ENCODE peak calls at places on chromosomes 11 and 22, in four cellular contexts. F is OCI-LY7, I is SK-N-SH, S is astrocyte. A is an unnamed sample.

GRCh38 chr22:30044369-30044768 is 35.9 kb upstream of the HORMAD2 start:
- DNase-seq in F (no peak), S (peak; percentile 99), I (peak; percentile 45), A (peak; percentile 92)

GRCh38 chr11:129372609-129373488 is 2.8 kb upstream of the BARX2 start:
- DNase-seq in F (no peak), S (no peak), I (peak; percentile 44), A (no peak)

GRCh38 chr11:102676086-102676485 is 29.5 kb downstream of the MMP27 start:
- DNase-seq in I (no peak), F (no peak), S (no peak), A (no peak)

GRCh38 chr11:61157743-61158142 is 3.5 kb downstream of the VPS37C start:
- DNase-seq in I (no peak), S (no peak), F (peak; percentile 32), A (no peak)

GRCh38 chr11:45974806-45975205 is 52.4 kb downstream of the LARGE2 start:
- DNase-seq in S (no peak), I (no peak), F (no peak), A (no peak)

GRCh38 chr11:104928831-104929230 is 30.6 kb upstream of the CASP12 start:
- DNase-seq in I (no peak), S (no peak), F (no peak), A (no peak)

GRCh38 chr22:45865561-45866397 is 111.2 kb downstream of the WNT7B start:
- DNase-seq in I (no peak), S (no peak), F (no peak), A (no peak)

GRCh38 chr11:71119656-71120269 is 132.6 kb downstream of the SHANK2 start:
- DNase-seq in F (no peak), I (no peak), S (no peak), A (no peak)

GRCh38 chr11:78399136-78399535 is 18.5 kb downstream of the GAB2 start:
- DNase-seq in S (no peak), I (no peak), F (no peak), A (no peak)

GRCh38 chr11:78400701-78401100 is 16.9 kb downstream of the GAB2 start:
- DNase-seq in F (no peak), S (no peak), I (peak; percentile 28), A (no peak)

GRCh38 chr11:78400116-78400515 is 17.5 kb downstream of the GAB2 start:
- DNase-seq in F (no peak), S (no peak), I (no peak), A (no peak)

GRCh38 chr11:78406568-78407196 is 10.9 kb downstream of the GAB2 start:
- DNase-seq in S (no peak), F (no peak), I (no peak), A (peak; percentile 40)

GRCh38 chr11:78402842-78403241 is 14.8 kb downstream of the GAB2 start:
- DNase-seq in I (no peak), F (no peak), S (no peak), A (no peak)
- H4K20me1 ChIP-seq in I (no peaks in the 10 kb centered on the region), F (no peaks in the 10 kb centered on the region), S (no peaks in the 10 kb centered on the region), A (no peaks in the 10 kb centered on the region)

DNA sequence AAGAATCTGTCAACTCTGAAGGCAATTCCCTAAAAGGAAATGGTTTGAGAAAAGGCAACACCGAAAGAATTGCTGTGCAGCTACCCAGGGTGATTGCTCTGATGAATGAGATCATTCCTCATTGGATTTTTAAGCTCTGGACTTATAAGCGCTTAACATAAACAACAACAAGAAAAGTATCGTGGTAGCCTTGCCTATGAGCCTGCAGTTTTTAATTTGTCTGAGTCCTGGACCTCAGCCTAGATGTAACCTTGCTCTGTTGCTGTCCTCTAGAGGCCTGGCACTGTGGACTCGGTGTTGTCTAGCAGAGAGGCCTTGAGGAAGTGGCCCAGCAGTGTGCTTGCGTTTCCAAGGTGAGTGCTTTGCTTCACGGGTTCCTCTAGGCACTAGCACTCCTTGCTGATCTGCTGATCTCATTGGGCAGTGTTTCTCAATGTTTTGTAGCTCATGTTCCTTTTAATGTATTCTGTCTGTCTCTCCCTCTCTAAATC is 20.4 kb downstream of the CCDC81 start:
- DNase-seq in S (peak; percentile 33), I (no peak), F (no peak), A (no peak)
- H3K27ac ChIP-seq in S (peak overlapping the region; percentile 28), I (no peak overlapping the region), F (no peak overlapping the region), A (no peak overlapping the region)

GRCh38 chr11:34857463-34857862 is 58.7 kb downstream of the APIP start:
- DNase-seq in I (no peak), S (no peak), F (no peak), A (no peak)

GRCh38 chr11:34859496-34859895 is 56.7 kb downstream of the APIP start:
- DNase-seq in S (no peak), F (no peak), I (no peak), A (no peak)

GRCh38 chr11:34851916-34852315 is 64.3 kb downstream of the APIP start:
- DNase-seq in F (no peak), I (no peak), S (no peak), A (no peak)

GRCh38 chr11:34855021-34855753 is 61.0 kb downstream of the APIP start:
- DNase-seq in S (no peak), I (no peak), F (no peak), A (peak; percentile 23)

GRCh38 chr11:34855754-34856095 is 60.5 kb downstream of the APIP start:
- DNase-seq in I (no peak), S (no peak), F (no peak), A (no peak)
- TF ChIP-seq CTCF in I (no peak), S (no peak), F (peak; percentile 19), A (no peak)

GRCh38 chr11:78063440-78064181 is at the start of gene THRSP:
- DNase-seq in S (no peak), I (no peak), F (no peak), A (no peak)
- H4K20me1 ChIP-seq in S (peaks cover 6% of the 10 kb centered on the region), I (no peaks in the 10 kb centered on the region), F (no peaks in the 10 kb centered on the region), A (no peaks in the 10 kb centered on the region)

DNA sequence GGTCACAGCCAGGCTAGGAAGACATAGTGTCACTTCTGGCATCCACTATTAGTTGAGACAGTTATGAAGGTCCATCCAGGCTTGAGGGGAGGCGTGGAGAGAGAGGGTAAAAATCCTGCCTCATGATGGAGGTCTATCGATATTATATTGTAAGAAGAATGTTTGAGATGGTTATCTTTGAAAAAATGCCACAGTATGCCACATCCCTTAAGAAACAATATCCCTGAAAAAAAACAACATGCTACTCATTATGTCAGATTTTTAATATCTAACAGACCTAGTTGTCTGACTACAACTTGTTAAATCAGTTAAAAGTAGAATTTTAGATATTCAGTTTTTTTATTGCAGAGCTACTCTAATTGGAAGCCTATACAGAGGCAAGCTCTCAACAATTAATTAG is 121.7 kb upstream of the SLC5A12 start:
- DNase-seq in I (no peak), S (no peak), F (no peak), A (no peak)
- H3K27ac ChIP-seq in I (peak overlapping the region; percentile 81), S (no peak overlapping the region), F (no peak overlapping the region), A (no peak overlapping the region)

GRCh38 chr11:64040684-64041267 is 5.0 kb downstream of the FLRT1 start:
- DNase-seq in F (peak; percentile 12), I (peak; percentile 81), S (no peak), A (no peak)
- TF ChIP-seq CTCF in F (peak; percentile 54), I (peak; percentile 49), S (peak; percentile 5), A (peak; percentile 33)

DNA sequence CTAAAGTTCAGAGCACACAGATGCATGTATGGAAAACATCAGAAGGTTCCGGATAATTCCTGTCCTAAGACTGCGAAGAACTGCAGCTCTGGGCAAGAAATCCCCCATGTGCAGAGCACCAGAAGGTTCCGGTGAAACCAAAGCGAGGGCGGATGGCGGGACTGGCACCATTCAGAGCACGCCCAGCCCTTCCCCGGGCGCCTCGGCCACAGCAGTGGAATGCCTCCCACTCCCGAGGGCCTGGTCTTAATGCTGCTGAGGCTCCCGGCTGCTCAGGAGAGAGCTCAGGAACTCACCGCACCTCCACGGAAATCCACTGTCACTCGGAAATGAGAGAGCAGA is 43.1 kb downstream of the BRD1 start:
- DNase-seq in I (no peak), F (no peak), S (no peak), A (no peak)
- H4K20me1 ChIP-seq in I (peaks cover 87% of the 10 kb centered on the region), F (no peaks in the 10 kb centered on the region), S (peaks cover 93% of the 10 kb centered on the region), A (peaks cover 3% of the 10 kb centered on the region)

DNA sequence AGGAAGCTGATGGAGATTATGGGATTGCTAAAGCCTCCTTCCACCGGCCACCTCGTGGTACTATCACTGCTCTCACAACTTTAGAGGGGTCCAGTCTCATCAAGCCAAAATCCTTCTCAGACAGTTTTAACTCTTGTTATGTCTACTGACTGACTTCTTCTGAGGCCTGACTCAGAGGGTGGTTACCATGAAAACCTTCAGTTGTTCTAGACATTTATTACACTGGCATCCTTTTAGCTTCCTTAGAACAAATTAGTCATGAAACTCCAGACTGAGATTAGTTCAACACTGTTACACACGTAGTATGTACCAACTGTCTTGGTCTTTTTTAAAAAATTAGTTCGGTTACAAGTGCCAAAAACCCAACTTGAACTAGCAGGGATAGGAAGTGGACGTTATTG is 7.5 kb downstream of the DIXDC1 start:
- DNase-seq in S (peak; percentile 97), I (no peak), F (no peak), A (peak; percentile 88)
- H3K27ac ChIP-seq in S (peak overlapping the region; percentile 86), I (no peak overlapping the region), F (no peak overlapping the region), A (peak overlapping the region; percentile 95)

GRCh38 chr22:43783777-43784176 is 28.3 kb downstream of the EFCAB6 start:
- DNase-seq in S (no peak), F (no peak), I (no peak), A (no peak)
- TF ChIP-seq CTCF in S (no peak), F (peak; percentile 23), I (no peak), A (peak; percentile 12)

A was measured in mammary epithelial cell.